ENCODE peak calls at places on chromosomes 6 and 20, in six cellular contexts. C is Peyer's patch; U is CD4-positive, alpha-beta memory T cell; V is IMR-90; T is pancreas; P is CD8-positive, alpha-beta T cell. K is an unnamed sample.

GRCh38 chr6:157892363-157892878 is 69.4 kb downstream of the SNX9 start:
- DNase-seq in C (no peak), U (no peak), V (no peak), T (no peak), P (no peak), K (no peak)

GRCh38 chr6:70103798-70104197 is 199.1 kb downstream of the COL9A1 start:
- DNase-seq in C (no peak), U (no peak), V (no peak), T (no peak), P (no peak), K (no peak)

GRCh38 chr6:11615214-11615602 is 77.7 kb downstream of the TMEM170B start:
- DNase-seq in C (no peak), U (no peak), V (peak; percentile 86), T (no peak), P (no peak), K (no peak)

GRCh38 chr6:109892451-109893435 is 85.4 kb upstream of the GPR6 start:
- DNase-seq in C (no peak), U (no peak), V (no peak), T (peak; percentile 68), P (no peak), K (peak; percentile 33)

GRCh38 chr6:157110620-157111019 is 212.7 kb downstream of the TMEM242 start:
- DNase-seq in C (no peak), U (no peak), V (peak; percentile 85), T (no peak), P (no peak), K (no peak)

GRCh38 chr6:28875348-28875747 is 48.4 kb downstream of the TRIM27 start:
- DNase-seq in C (no peak), U (no peak), V (no peak), T (no peak), P (no peak), K (no peak)

GRCh38 chr6:52389264-52389625 is 27.3 kb downstream of the PAQR8 start:
- DNase-seq in C (no peak), U (no peak), V (peak; percentile 11), T (no peak), P (no peak), K (no peak)

GRCh38 chr6:118606858-118607257 is 44.5 kb downstream of the CEP85L start:
- DNase-seq in C (no peak), U (no peak), V (no peak), T (no peak), P (no peak), K (no peak)

GRCh38 chr6:87929843-87930288 is 117.8 kb upstream of the SPACA1 start:
- DNase-seq in C (peak; percentile 77), U (peak; percentile 44), V (peak; percentile 79), T (peak; percentile 67), P (peak; percentile 44), K (peak; percentile 90)

GRCh38 chr20:40663991-40664880 is 24.8 kb downstream of the MAFB start:
- DNase-seq in C (no peak), U (no peak), V (no peak), T (no peak), P (no peak), K (no peak)

GRCh38 chr20:38926934-38927616 is 858 bp downstream of the FAM83D start:
- DNase-seq in C (no peak), U (no peak), V (peak; percentile 36), T (no peak), P (no peak), K (no peak)

GRCh38 chr6:149468179-149468578 is 16.6 kb downstream of the ZC3H12D start:
- DNase-seq in C (no peak), U (no peak), V (no peak), T (no peak), P (no peak), K (no peak)
- H3K4me1 ChIP-seq in C (peaks cover 8% of the 10 kb centered on the region), U (peaks cover 81% of the 10 kb centered on the region), V (peaks cover 8% of the 10 kb centered on the region), T (no peaks in the 10 kb centered on the region), P (peaks cover 26% of the 10 kb centered on the region), K (no peaks in the 10 kb centered on the region)

GRCh38 chr6:170003027-170003426 is 251.6 kb downstream of the ERMARD start:
- DNase-seq in C (no peak), U (no peak), V (no peak), T (no peak), P (no peak), K (no peak)

GRCh38 chr6:170007468-170008240 is 256.2 kb downstream of the ERMARD start:
- DNase-seq in C (no peak), U (no peak), V (no peak), T (no peak), P (no peak), K (no peak)

GRCh38 chr6:170005680-170006470 is 254.5 kb downstream of the ERMARD start:
- DNase-seq in C (no peak), U (no peak), V (no peak), T (no peak), P (no peak), K (no peak)

GRCh38 chr6:170006524-170007467 is 255.4 kb downstream of the ERMARD start:
- DNase-seq in C (no peak), U (no peak), V (no peak), T (no peak), P (no peak), K (peak; percentile 85)

DNA sequence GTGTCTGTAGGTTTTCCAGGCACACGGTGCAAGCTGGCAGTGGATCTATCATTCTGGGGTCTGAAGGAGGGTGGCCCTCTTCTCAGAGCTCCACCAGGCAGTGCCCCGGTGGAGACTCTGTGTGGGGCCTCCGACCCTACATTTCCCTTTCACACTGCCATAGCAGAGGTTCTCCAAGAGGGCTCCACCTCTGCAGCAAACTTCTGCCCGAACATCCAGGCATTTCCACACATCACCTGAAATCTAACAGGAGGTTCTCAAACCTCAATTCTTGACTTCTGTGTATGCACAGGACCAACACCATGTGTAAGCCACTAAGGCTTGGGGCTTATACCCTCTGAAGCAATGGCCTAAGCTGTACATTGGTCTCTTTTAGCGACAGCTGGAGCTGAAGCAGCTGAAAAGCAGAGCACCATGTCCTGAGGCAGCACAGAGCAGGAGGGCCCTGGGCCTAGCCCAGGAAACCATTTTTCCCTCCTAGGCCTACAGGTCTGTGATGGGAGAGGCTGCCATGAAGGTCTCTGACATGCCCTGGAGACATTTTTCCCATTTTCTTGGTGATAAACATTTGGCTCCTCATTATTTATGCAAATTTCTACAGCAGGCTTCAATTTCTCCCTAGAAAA is 253.3 kb downstream of the ERMARD start:
- DNase-seq in C (no peak), U (no peak), V (no peak), T (no peak), P (no peak), K (no peak)
- H3K9me3 ChIP-seq in C (no peaks in the 10 kb centered on the region), U (no peaks in the 10 kb centered on the region), V (peaks cover 38% of the 10 kb centered on the region), T (no peaks in the 10 kb centered on the region), P (no peaks in the 10 kb centered on the region), K (peaks cover 2% of the 10 kb centered on the region)

GRCh38 chr20:62352402-62353288 is 14.5 kb downstream of the LAMA5 start:
- DNase-seq in C (no peak), U (peak; percentile 16), V (no peak), T (no peak), P (no peak), K (no peak)

GRCh38 chr20:62353289-62354030 is 13.7 kb downstream of the LAMA5 start:
- DNase-seq in C (no peak), U (peak; percentile 27), V (no peak), T (no peak), P (no peak), K (no peak)

GRCh38 chr20:62355527-62356142 is 11.5 kb downstream of the LAMA5 start:
- DNase-seq in C (no peak), U (peak; percentile 31), V (no peak), T (no peak), P (no peak), K (no peak)

GRCh38 chr20:62354811-62355341 is 12.2 kb downstream of the LAMA5 start:
- DNase-seq in C (no peak), U (peak; percentile 2), V (no peak), T (no peak), P (no peak), K (no peak)

GRCh38 chr20:62354031-62354808 is 12.9 kb downstream of the LAMA5 start:
- DNase-seq in C (no peak), U (peak; percentile 25), V (no peak), T (no peak), P (no peak), K (no peak)
- H3K4me1 ChIP-seq in C (peaks cover 50% of the 10 kb centered on the region), U (no peaks in the 10 kb centered on the region), V (peaks cover 26% of the 10 kb centered on the region), T (no peaks in the 10 kb centered on the region), P (no peaks in the 10 kb centered on the region), K (peaks cover 17% of the 10 kb centered on the region)

DNA sequence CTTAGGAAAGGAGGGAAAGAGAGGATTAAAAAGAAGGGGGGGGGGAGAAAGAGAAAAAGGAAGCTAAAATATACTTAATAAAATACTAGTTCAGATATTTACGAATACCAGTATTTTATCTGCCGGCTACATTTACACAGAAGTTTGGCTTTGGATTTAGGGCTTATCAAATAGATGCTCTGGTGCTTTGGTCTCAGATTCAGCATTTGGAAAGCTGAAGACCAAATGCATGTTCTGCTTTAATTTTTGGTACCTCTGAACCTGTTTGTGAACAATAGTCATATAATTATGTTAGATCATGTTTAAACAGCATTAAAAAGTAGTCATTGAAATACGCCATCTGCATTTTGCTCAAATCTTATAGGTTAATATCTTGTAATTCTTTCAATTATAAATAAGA is 786.0 kb upstream of the CITED2 start:
- DNase-seq in C (no peak), U (no peak), V (no peak), T (no peak), P (no peak), K (no peak)
- H3K9me3 ChIP-seq in C (no peaks in the 10 kb centered on the region), U (no peaks in the 10 kb centered on the region), V (no peaks in the 10 kb centered on the region), T (no peaks in the 10 kb centered on the region), P (no peaks in the 10 kb centered on the region), K (no peaks in the 10 kb centered on the region)

DNA sequence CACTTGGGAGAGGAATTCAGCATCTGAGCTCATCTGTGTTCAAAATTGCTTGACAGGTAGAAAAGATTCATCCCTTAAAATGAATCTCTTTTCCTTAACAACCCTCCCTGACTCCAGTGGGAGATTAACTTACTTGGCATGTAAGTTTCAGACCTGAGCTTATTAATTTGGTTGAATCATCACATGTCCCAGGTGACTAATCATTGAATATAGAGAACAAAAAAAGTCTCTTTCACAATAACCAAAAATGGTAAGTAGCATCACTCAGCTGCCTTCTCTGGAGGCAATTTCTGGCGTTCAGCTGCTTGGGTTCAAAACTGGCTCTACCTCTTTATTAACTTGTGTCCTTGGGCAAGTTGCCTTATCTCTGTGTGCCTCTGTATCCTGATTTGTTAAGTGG is 2.9 kb downstream of the C6orf141 start:
- DNase-seq in C (no peak), U (no peak), V (peak; percentile 1), T (no peak), P (no peak), K (no peak)
- H3K4me1 ChIP-seq in C (peaks cover 16% of the 10 kb centered on the region), U (peaks cover 17% of the 10 kb centered on the region), V (no peaks in the 10 kb centered on the region), T (no peaks in the 10 kb centered on the region), P (peaks cover 4% of the 10 kb centered on the region), K (no peaks in the 10 kb centered on the region)

DNA sequence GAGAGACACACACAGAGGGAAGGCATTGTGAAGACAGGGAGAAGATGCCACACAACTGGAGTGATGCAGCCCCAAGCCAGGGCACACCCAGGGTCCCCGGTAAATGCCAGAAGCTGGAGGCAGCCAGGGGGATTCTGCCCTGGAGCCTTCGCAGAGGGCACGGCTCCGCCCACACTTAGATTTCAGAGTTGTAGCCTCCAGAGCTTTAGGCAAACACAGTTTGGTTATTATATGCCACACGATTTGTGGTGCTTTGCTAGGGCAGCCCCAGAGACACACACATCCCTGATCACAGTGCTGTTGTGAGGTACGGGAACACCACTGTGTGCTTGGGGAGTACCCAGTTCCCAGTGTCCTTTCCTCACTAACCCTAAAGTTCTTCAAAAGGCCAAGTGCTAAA is 280.6 kb downstream of the SMOC2 start:
- DNase-seq in C (no peak), U (no peak), V (no peak), T (no peak), P (no peak), K (no peak)
- H3K9me3 ChIP-seq in C (no peaks in the 10 kb centered on the region), U (no peaks in the 10 kb centered on the region), V (peaks cover 51% of the 10 kb centered on the region), T (no peaks in the 10 kb centered on the region), P (no peaks in the 10 kb centered on the region), K (peaks cover 9% of the 10 kb centered on the region)